ENCODE peak calls at places on chromosome 2, in six cellular contexts. One of them, this sample, is unnamed.

GRCh38 chr2:29931818-29932217 is 10.4 kb upstream of the ALK start:
- DNase-seq in mesenchymal stem cell: no peak
- DNase-seq in H1: no peak
- DNase-seq in H9: no peak
- DNase-seq in mesendoderm: no peak
- DNase-seq in neuronal stem cell: no peak
- DNase-seq in this sample: no peak

GRCh38 chr2:43127208-43127940 is 99.0 kb downstream of the ZFP36L2 start:
- DNase-seq in mesenchymal stem cell: no peak
- DNase-seq in H1: peak; percentile 99
- DNase-seq in H9: peak; percentile 90
- DNase-seq in mesendoderm: peak; percentile 90
- DNase-seq in neuronal stem cell: no peak
- DNase-seq in this sample: no peak

GRCh38 chr2:71602115-71602495 is 148.7 kb downstream of the DYSF start:
- DNase-seq in mesenchymal stem cell: no peak
- DNase-seq in H1: no peak
- DNase-seq in H9: no peak
- DNase-seq in mesendoderm: no peak
- DNase-seq in neuronal stem cell: no peak
- DNase-seq in this sample: no peak

GRCh38 chr2:161321944-161322343 is 13.7 kb downstream of the PSMD14 start:
- DNase-seq in mesenchymal stem cell: no peak
- DNase-seq in H1: no peak
- DNase-seq in H9: no peak
- DNase-seq in mesendoderm: no peak
- DNase-seq in neuronal stem cell: no peak
- DNase-seq in this sample: no peak

GRCh38 chr2:42013409-42013808 is 34.4 kb upstream of the PKDCC start:
- DNase-seq in mesenchymal stem cell: peak; percentile 53
- DNase-seq in H1: no peak
- DNase-seq in H9: no peak
- DNase-seq in mesendoderm: no peak
- DNase-seq in neuronal stem cell: no peak
- DNase-seq in this sample: no peak

GRCh38 chr2:125386074-125386473 is 1269.9 kb upstream of the GYPC start:
- DNase-seq in mesenchymal stem cell: no peak
- DNase-seq in H1: no peak
- DNase-seq in H9: peak; percentile 53
- DNase-seq in mesendoderm: peak; percentile 62
- DNase-seq in neuronal stem cell: no peak
- DNase-seq in this sample: no peak

GRCh38 chr2:71672011-71672639 is 218.8 kb downstream of the DYSF start:
- DNase-seq in mesenchymal stem cell: peak; percentile 4
- DNase-seq in H1: peak; percentile 60
- DNase-seq in H9: peak; percentile 69
- DNase-seq in mesendoderm: peak; percentile 49
- DNase-seq in neuronal stem cell: no peak
- DNase-seq in this sample: no peak

GRCh38 chr2:45843136-45843535 is 191.7 kb downstream of the PRKCE start:
- DNase-seq in mesenchymal stem cell: no peak
- DNase-seq in H1: no peak
- DNase-seq in H9: no peak
- DNase-seq in mesendoderm: no peak
- DNase-seq in neuronal stem cell: no peak
- DNase-seq in this sample: no peak

GRCh38 chr2:226411727-226412360 is 387.8 kb downstream of the IRS1 start:
- DNase-seq in mesenchymal stem cell: no peak
- DNase-seq in H1: no peak
- DNase-seq in H9: no peak
- DNase-seq in mesendoderm: peak; percentile 15
- DNase-seq in neuronal stem cell: no peak
- DNase-seq in this sample: peak; percentile 70

GRCh38 chr2:136281281-136282117 is 163.6 kb upstream of the CXCR4 start:
- DNase-seq in mesenchymal stem cell: no peak
- DNase-seq in H1: no peak
- DNase-seq in H9: no peak
- DNase-seq in mesendoderm: peak; percentile 44
- DNase-seq in neuronal stem cell: no peak
- DNase-seq in this sample: no peak

GRCh38 chr2:170144758-170145157 is 33.2 kb upstream of the MYO3B start:
- DNase-seq in mesenchymal stem cell: no peak
- DNase-seq in H1: no peak
- DNase-seq in H9: no peak
- DNase-seq in mesendoderm: no peak
- DNase-seq in neuronal stem cell: no peak
- DNase-seq in this sample: no peak

GRCh38 chr2:235011929-235012631 is 60.3 kb downstream of the SH3BP4 start:
- DNase-seq in mesenchymal stem cell: no peak
- DNase-seq in H1: peak; percentile 62
- DNase-seq in H9: no peak
- DNase-seq in mesendoderm: no peak
- DNase-seq in neuronal stem cell: peak; percentile 65
- DNase-seq in this sample: no peak

GRCh38 chr2:140311905-140312304 is 1531.7 kb upstream of the NXPH2 start:
- DNase-seq in mesenchymal stem cell: no peak
- DNase-seq in H1: no peak
- DNase-seq in H9: no peak
- DNase-seq in mesendoderm: no peak
- DNase-seq in neuronal stem cell: no peak
- DNase-seq in this sample: no peak

GRCh38 chr2:169649278-169649677 is 44.9 kb downstream of the CFAP210 start:
- DNase-seq in mesenchymal stem cell: no peak
- DNase-seq in H1: no peak
- DNase-seq in H9: no peak
- DNase-seq in mesendoderm: no peak
- DNase-seq in neuronal stem cell: no peak
- DNase-seq in this sample: no peak

GRCh38 chr2:127437781-127438726 is 19.8 kb downstream of the PROC start:
- DNase-seq in mesenchymal stem cell: no peak
- DNase-seq in H1: peak; percentile 45
- DNase-seq in H9: peak; percentile 46
- DNase-seq in mesendoderm: peak; percentile 50
- DNase-seq in neuronal stem cell: peak; percentile 32
- DNase-seq in this sample: no peak

GRCh38 chr2:74843371-74844298 is 9.7 kb downstream of the HK2 start:
- DNase-seq in mesenchymal stem cell: peak; percentile 96
- DNase-seq in H1: no peak
- DNase-seq in H9: no peak
- DNase-seq in mesendoderm: peak; percentile 42
- DNase-seq in neuronal stem cell: no peak
- DNase-seq in this sample: peak; percentile 92

GRCh38 chr2:160784034-160784433 is 290.4 kb upstream of the RBMS1 start:
- DNase-seq in mesenchymal stem cell: no peak
- DNase-seq in H1: no peak
- DNase-seq in H9: no peak
- DNase-seq in mesendoderm: no peak
- DNase-seq in neuronal stem cell: no peak
- DNase-seq in this sample: no peak

GRCh38 chr2:223513771-223514455 is 88.2 kb downstream of the SCG2 start:
- DNase-seq in mesenchymal stem cell: peak; percentile 23
- DNase-seq in H1: no peak
- DNase-seq in H9: no peak
- DNase-seq in mesendoderm: no peak
- DNase-seq in neuronal stem cell: no peak
- DNase-seq in this sample: peak; percentile 34

GRCh38 chr2:160338891-160339290 is 138.8 kb upstream of the ITGB6 start:
- DNase-seq in mesenchymal stem cell: peak; percentile 43
- DNase-seq in H1: no peak
- DNase-seq in H9: no peak
- DNase-seq in mesendoderm: peak; percentile 33
- DNase-seq in neuronal stem cell: no peak
- DNase-seq in this sample: peak; percentile 53

GRCh38 chr2:127829845-127830246 is 18.9 kb upstream of the WDR33 start:
- DNase-seq in mesenchymal stem cell: peak; percentile 24
- DNase-seq in H1: no peak
- DNase-seq in H9: peak; percentile 71
- DNase-seq in mesendoderm: peak; percentile 79
- DNase-seq in neuronal stem cell: no peak
- DNase-seq in this sample: no peak

GRCh38 chr2:28681216-28681981 is 70.2 kb upstream of the PPP1CB start:
- DNase-seq in mesenchymal stem cell: peak; percentile 88
- DNase-seq in H1: no peak
- DNase-seq in H9: no peak
- DNase-seq in mesendoderm: no peak
- DNase-seq in neuronal stem cell: no peak
- DNase-seq in this sample: peak; percentile 81

GRCh38 chr2:191591025-191591424 is 86.9 kb upstream of the NABP1 start:
- DNase-seq in mesenchymal stem cell: no peak
- DNase-seq in H1: no peak
- DNase-seq in H9: no peak
- DNase-seq in mesendoderm: no peak
- DNase-seq in neuronal stem cell: no peak
- DNase-seq in this sample: no peak
- H2BK15ac ChIP-seq in mesenchymal stem cell: no peak overlapping the region
- H2BK15ac ChIP-seq in H1: no peak overlapping the region
- H2BK15ac ChIP-seq in H9: no peak overlapping the region
- H2BK15ac ChIP-seq in mesendoderm: no peak overlapping the region
- H2BK15ac ChIP-seq in neuronal stem cell: no peak overlapping the region
- H2BK15ac ChIP-seq in this sample: peak overlapping the region; percentile 8

GRCh38 chr2:98819350-98819749 is 88.4 kb upstream of the MGAT4A start:
- DNase-seq in mesenchymal stem cell: no peak
- DNase-seq in H1: no peak
- DNase-seq in H9: no peak
- DNase-seq in mesendoderm: no peak
- DNase-seq in neuronal stem cell: no peak
- DNase-seq in this sample: no peak
- H2BK15ac ChIP-seq in mesenchymal stem cell: no peak overlapping the region
- H2BK15ac ChIP-seq in H1: no peak overlapping the region
- H2BK15ac ChIP-seq in H9: no peak overlapping the region
- H2BK15ac ChIP-seq in mesendoderm: no peak overlapping the region
- H2BK15ac ChIP-seq in neuronal stem cell: no peak overlapping the region
- H2BK15ac ChIP-seq in this sample: no peak overlapping the region

GRCh38 chr2:196449083-196449482 is 190.4 kb upstream of the CCDC150 start:
- DNase-seq in mesenchymal stem cell: no peak
- DNase-seq in H1: no peak
- DNase-seq in H9: no peak
- DNase-seq in mesendoderm: no peak
- DNase-seq in neuronal stem cell: no peak
- DNase-seq in this sample: no peak

GRCh38 chr2:196444442-196444841 is 195.1 kb upstream of the CCDC150 start:
- DNase-seq in mesenchymal stem cell: no peak
- DNase-seq in H1: no peak
- DNase-seq in H9: no peak
- DNase-seq in mesendoderm: no peak
- DNase-seq in neuronal stem cell: no peak
- DNase-seq in this sample: no peak

GRCh38 chr2:196452758-196453157 is 186.8 kb upstream of the CCDC150 start:
- DNase-seq in mesenchymal stem cell: no peak
- DNase-seq in H1: no peak
- DNase-seq in H9: no peak
- DNase-seq in mesendoderm: no peak
- DNase-seq in neuronal stem cell: no peak
- DNase-seq in this sample: no peak

GRCh38 chr2:196445991-196446390 is 193.5 kb upstream of the CCDC150 start:
- DNase-seq in mesenchymal stem cell: no peak
- DNase-seq in H1: no peak
- DNase-seq in H9: no peak
- DNase-seq in mesendoderm: no peak
- DNase-seq in neuronal stem cell: no peak
- DNase-seq in this sample: no peak

DNA sequence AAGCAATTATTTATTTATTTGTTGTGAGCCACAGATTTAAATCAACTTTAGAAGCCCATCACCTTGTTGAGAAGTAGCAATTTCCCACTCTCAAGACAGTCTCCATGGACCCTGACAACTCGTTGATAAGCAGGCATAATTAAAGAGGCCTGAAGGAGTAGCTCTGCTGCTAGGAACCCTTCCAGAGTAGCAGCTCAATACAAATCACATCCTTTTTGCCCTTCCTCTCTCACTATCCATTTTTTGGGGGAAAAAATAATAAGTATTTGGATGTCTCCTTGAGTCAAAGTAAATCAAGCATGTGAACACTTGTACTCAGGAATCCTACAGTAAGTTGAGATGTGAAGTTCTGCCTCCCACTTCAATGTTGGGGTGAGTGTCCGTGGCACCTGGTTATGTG is 190.8 kb upstream of the CCDC150 start:
- DNase-seq in mesenchymal stem cell: no peak
- DNase-seq in H1: no peak
- DNase-seq in H9: no peak
- DNase-seq in mesendoderm: peak; percentile 37
- DNase-seq in neuronal stem cell: no peak
- DNase-seq in this sample: no peak
- H2BK15ac ChIP-seq in mesenchymal stem cell: no peak overlapping the region
- H2BK15ac ChIP-seq in H1: no peak overlapping the region
- H2BK15ac ChIP-seq in H9: no peak overlapping the region
- H2BK15ac ChIP-seq in mesendoderm: no peak overlapping the region
- H2BK15ac ChIP-seq in neuronal stem cell: no peak overlapping the region
- H2BK15ac ChIP-seq in this sample: no peak overlapping the region

GRCh38 chr2:67267238-67267637 is 129.9 kb upstream of the ETAA1 start:
- DNase-seq in mesenchymal stem cell: no peak
- DNase-seq in H1: no peak
- DNase-seq in H9: no peak
- DNase-seq in mesendoderm: no peak
- DNase-seq in neuronal stem cell: no peak
- DNase-seq in this sample: no peak
- H2BK15ac ChIP-seq in mesenchymal stem cell: no peak overlapping the region
- H2BK15ac ChIP-seq in H1: no peak overlapping the region
- H2BK15ac ChIP-seq in H9: no peak overlapping the region
- H2BK15ac ChIP-seq in mesendoderm: no peak overlapping the region
- H2BK15ac ChIP-seq in neuronal stem cell: no peak overlapping the region
- H2BK15ac ChIP-seq in this sample: peak overlapping the region; percentile 36

GRCh38 chr2:60958800-60959199 is 58.7 kb upstream of the PEX13 start:
- DNase-seq in mesenchymal stem cell: peak; percentile 49
- DNase-seq in H1: no peak
- DNase-seq in H9: no peak
- DNase-seq in mesendoderm: no peak
- DNase-seq in neuronal stem cell: no peak
- DNase-seq in this sample: peak; percentile 85

GRCh38 chr2:60958361-60958760 is 59.2 kb upstream of the PEX13 start:
- DNase-seq in mesenchymal stem cell: no peak
- DNase-seq in H1: no peak
- DNase-seq in H9: no peak
- DNase-seq in mesendoderm: no peak
- DNase-seq in neuronal stem cell: no peak
- DNase-seq in this sample: peak; percentile 71

GRCh38 chr2:60957224-60957623 is 60.3 kb upstream of the PEX13 start:
- DNase-seq in mesenchymal stem cell: no peak
- DNase-seq in H1: no peak
- DNase-seq in H9: no peak
- DNase-seq in mesendoderm: no peak
- DNase-seq in neuronal stem cell: no peak
- DNase-seq in this sample: no peak

GRCh38 chr2:60957643-60958042 is 59.9 kb upstream of the PEX13 start:
- DNase-seq in mesenchymal stem cell: no peak
- DNase-seq in H1: no peak
- DNase-seq in H9: no peak
- DNase-seq in mesendoderm: no peak
- DNase-seq in neuronal stem cell: no peak
- DNase-seq in this sample: no peak

DNA sequence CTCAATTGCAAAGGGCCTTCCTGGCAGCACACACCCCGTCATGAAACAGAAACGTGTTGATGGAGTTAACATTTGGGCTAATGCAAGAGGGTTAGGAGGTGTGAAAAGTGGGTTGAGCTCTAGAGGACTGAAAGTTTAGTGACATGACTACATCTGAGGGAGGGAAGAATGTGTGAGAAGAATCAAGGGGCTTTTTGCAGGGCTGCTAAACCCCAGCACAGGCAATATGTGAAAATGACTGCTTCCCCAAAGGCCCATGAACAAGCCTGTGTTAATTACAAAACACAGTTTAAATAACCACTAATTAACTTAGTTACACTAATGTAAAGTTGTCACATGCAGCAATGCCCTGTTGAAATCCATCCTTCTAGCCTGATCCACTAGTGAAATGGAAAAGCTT is 63.4 kb upstream of the PEX13 start:
- DNase-seq in mesenchymal stem cell: no peak
- DNase-seq in H1: no peak
- DNase-seq in H9: no peak
- DNase-seq in mesendoderm: peak; percentile 37
- DNase-seq in neuronal stem cell: no peak
- DNase-seq in this sample: no peak
- H2BK15ac ChIP-seq in mesenchymal stem cell: no peak overlapping the region
- H2BK15ac ChIP-seq in H1: no peak overlapping the region
- H2BK15ac ChIP-seq in H9: no peak overlapping the region
- H2BK15ac ChIP-seq in mesendoderm: no peak overlapping the region
- H2BK15ac ChIP-seq in neuronal stem cell: no peak overlapping the region
- H2BK15ac ChIP-seq in this sample: no peak overlapping the region

This sample was measured in IMR-90.